ENCODE peak calls at places on chromosome 16, in eight cellular contexts. G is effector memory CD4-positive, alpha-beta T cell; D is trophoblast cell; Y is IMR-90; T is neuronal stem cell; I is hepatocyte; W is brain microvascular endothelial cell; C is uterus. J is an unnamed sample.

GRCh38 chr16:66926171-66926570 is 836 bp upstream of the RRAD start:
- DNase-seq in C (no peak), Y (no peak), D (no peak), W (no peak), G (no peak), I (no peak), T (no peak), J (no peak)

GRCh38 chr16:73956592-73957495 is 339.8 kb upstream of the PSMD7 start:
- DNase-seq in Y (peak; percentile 64), G (no peak), D (peak; percentile 54), I (peak; percentile 85), T (peak; percentile 55), W (peak; percentile 78), C (peak; percentile 42), J (peak; percentile 7)

GRCh38 chr16:23206986-23207385 is 24.4 kb downstream of the SCNN1G start:
- DNase-seq in I (no peak), T (no peak), D (no peak), W (no peak), Y (no peak), G (no peak), C (no peak), J (no peak)

GRCh38 chr16:64864232-64864803 is 257.5 kb downstream of the CDH11 start:
- DNase-seq in C (no peak), T (no peak), G (no peak), I (peak; percentile 67), D (no peak), W (peak; percentile 90), Y (peak; percentile 98), J (no peak)

GRCh38 chr16:49858200-49859129 is 2.6 kb upstream of the ZNF423 start:
- DNase-seq in T (peak; percentile 58), I (peak; percentile 81), G (no peak), D (no peak), Y (no peak), C (peak; percentile 72), W (no peak), J (peak; percentile 20)

GRCh38 chr16:87286839-87287626 is 30.2 kb downstream of the C16orf95 start:
- DNase-seq in C (no peak), Y (no peak), T (no peak), I (no peak), D (no peak), W (no peak), G (no peak), J (no peak)

GRCh38 chr16:84120023-84120422 is 3.3 kb upstream of the MBTPS1 start:
- DNase-seq in G (no peak), W (no peak), C (no peak), T (no peak), Y (no peak), I (no peak), D (no peak), J (no peak)

GRCh38 chr16:76278976-76279375 is 1.8 kb downstream of the CNTNAP4 start:
- DNase-seq in T (no peak), C (no peak), W (no peak), G (no peak), D (no peak), Y (no peak), I (peak; percentile 59), J (no peak)

GRCh38 chr16:6633441-6633840 is 699.2 kb upstream of the RBFOX1 start:
- DNase-seq in I (no peak), D (no peak), T (no peak), C (no peak), Y (no peak), W (no peak), G (no peak), J (no peak)

GRCh38 chr16:67040906-67041305 is 12.0 kb downstream of the CBFB start:
- DNase-seq in T (no peak), W (peak; percentile 19), G (no peak), Y (peak; percentile 88), I (no peak), C (no peak), D (no peak), J (no peak)

GRCh38 chr16:78762222-78762621 is 662.8 kb downstream of the WWOX start:
- DNase-seq in T (no peak), D (no peak), G (no peak), Y (no peak), C (no peak), I (no peak), W (no peak), J (no peak)

GRCh38 chr16:22638393-22639206 is 127.9 kb downstream of the NPIPB5 start:
- DNase-seq in T (no peak), G (no peak), W (no peak), Y (no peak), I (no peak), C (no peak), D (no peak), J (no peak)

GRCh38 chr16:19005561-19006445 is 22.1 kb downstream of the TMC7 start:
- DNase-seq in C (peak; percentile 34), D (no peak), W (peak; percentile 19), Y (peak; percentile 27), G (no peak), T (no peak), I (no peak), J (peak; percentile 84)

GRCh38 chr16:67833035-67833417 is 9.1 kb upstream of the THAP11 start:
- DNase-seq in W (peak; percentile 60), D (no peak), C (no peak), Y (peak; percentile 80), I (no peak), T (no peak), G (no peak), J (no peak)

DNA sequence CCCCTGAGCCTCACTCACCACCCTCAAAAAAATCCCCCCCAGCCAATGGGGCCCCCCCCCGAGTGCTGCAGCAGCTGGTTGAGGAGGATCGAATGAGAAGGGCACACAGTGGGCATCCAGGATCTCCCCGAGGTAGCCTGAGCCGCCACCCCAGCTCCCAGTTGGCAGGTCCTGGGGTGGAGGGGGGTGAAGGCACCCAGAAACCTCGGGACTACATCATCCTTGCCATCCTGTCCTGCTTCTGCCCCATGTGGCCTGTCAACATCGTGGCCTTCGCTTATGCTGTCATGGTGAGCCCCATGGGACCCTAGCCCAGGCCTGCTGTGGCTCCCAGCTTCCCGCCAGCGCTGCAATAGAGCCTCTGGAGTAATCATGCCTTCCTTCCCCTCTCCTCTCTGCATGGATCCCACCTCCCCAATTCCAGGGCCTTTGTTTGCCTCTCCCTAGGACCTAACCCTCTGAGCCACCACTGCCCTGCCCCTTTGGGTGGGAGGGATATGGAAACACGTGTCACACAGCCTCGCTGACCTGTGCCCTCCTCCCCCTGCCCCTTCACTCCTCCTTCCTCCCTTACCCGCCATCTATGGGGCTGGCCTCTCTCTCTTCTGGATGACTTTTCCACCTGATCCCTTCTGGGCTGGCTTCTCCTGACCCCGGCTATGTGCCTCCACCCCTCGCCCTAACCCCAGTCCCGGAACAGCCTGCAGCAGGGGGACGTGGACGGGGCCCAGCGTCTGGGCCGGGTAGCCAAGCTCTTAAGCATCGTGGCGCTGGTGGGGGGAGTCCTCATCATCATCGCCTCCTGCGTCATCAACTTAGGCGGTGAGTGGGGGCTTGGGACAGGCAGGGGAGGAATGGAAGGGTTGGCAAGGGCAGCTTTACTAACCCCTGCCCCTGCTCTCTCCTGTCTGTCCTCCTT is 1.9 kb downstream of the PRRT2 start:
- DNase-seq in G (no peak), Y (no peak), W (no peak), C (peak; percentile 34), D (no peak), I (no peak), T (no peak), J (no peak)
- H3K27ac ChIP-seq in G (peak overlapping the region; percentile 84), Y (no peak overlapping the region), W (no peak overlapping the region), C (peak overlapping the region; percentile 99), D (no peak overlapping the region), I (no peak overlapping the region), T (peak overlapping the region; percentile 68), J (peak overlapping the region; percentile 44)

GRCh38 chr16:590165-590874 is 454 bp downstream of the RAB40C start:
- DNase-seq in D (no peak), W (no peak), G (no peak), I (peak; percentile 80), Y (peak; percentile 47), C (no peak), T (no peak), J (no peak)
- H3K27ac ChIP-seq in D (peak overlapping the region; percentile 28), W (peak overlapping the region; percentile 29), G (peak overlapping the region; percentile 47), I (peak overlapping the region; percentile 94), Y (peak overlapping the region; percentile 38), C (peak overlapping the region; percentile 67), T (peak overlapping the region; percentile 22), J (peak overlapping the region; percentile 67)

GRCh38 chr16:48123104-48123788 is 32.5 kb downstream of the ABCC12 start:
- DNase-seq in W (peak; percentile 99), I (peak; percentile 63), D (peak; percentile 74), Y (peak; percentile 100), G (no peak), T (no peak), C (no peak), J (no peak)
- H3K27ac ChIP-seq in W (peak overlapping the region; percentile 75), I (no peak overlapping the region), D (no peak overlapping the region), Y (peak overlapping the region; percentile 93), G (no peak overlapping the region), T (no peak overlapping the region), C (no peak overlapping the region), J (no peak overlapping the region)

GRCh38 chr16:85906349-85906748 is 7.4 kb downstream of the IRF8 start:
- DNase-seq in C (no peak), Y (no peak), G (no peak), I (no peak), W (no peak), D (no peak), T (no peak), J (no peak)

GRCh38 chr16:85903576-85903975 is 4.6 kb downstream of the IRF8 start:
- DNase-seq in G (no peak), I (no peak), Y (no peak), T (no peak), D (no peak), C (no peak), W (no peak), J (no peak)

GRCh38 chr16:85902366-85903155 is 3.6 kb downstream of the IRF8 start:
- DNase-seq in I (no peak), C (no peak), D (peak; percentile 73), W (no peak), T (no peak), Y (no peak), G (peak; percentile 17), J (no peak)

GRCh38 chr16:85908444-85908843 is 9.5 kb downstream of the IRF8 start:
- DNase-seq in W (no peak), G (no peak), C (no peak), I (no peak), T (no peak), D (no peak), Y (no peak), J (no peak)

DNA sequence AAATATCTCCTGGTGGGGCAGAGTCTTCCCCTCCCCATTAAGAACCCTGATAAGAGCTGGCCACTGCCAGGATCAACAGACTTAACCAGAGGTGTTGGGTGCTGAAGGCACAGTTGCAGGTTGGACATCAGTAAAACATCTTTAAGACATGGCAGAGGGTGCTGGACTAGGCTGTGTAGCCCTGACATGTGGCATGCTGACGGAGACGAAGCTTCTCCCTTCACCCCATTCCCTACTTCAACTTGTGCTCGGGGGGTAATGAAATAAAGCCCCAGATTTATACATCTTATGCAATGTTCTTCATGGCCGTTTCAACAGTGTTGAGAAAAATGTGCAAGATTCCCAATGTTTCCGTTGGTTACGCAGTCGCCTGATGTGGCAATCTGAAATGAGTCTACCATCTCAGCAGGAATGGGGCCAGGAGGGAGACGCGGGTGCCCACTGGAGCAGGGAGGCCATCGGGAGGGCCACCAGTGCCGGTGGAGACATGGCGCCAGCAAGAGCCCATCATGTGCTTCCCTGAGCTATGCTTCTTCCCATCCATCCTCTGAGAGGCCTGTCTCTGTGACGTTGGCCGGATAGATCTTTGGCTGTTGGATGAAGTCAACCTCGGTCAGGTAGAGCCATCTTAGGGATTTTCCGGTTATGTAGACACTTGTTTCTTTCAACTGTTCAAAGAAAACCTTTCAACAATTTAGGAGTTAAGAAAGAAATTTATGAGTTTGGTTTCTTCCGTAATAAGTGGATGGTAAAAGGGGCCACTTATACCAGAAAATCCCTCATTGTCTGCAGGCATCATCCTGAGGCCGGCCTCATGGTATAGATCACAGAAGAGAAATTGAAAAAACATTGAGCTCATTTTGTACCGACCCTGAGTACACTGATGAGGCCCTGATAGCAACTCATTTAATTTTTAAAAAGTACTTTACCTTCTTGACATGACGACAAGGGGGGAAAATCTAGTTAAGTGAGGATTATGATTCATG is 6.4 kb downstream of the IRF8 start:
- DNase-seq in D (no peak), T (no peak), Y (no peak), C (no peak), W (no peak), G (no peak), I (no peak), J (no peak)
- H3K27ac ChIP-seq in D (no peak overlapping the region), T (no peak overlapping the region), Y (no peak overlapping the region), C (no peak overlapping the region), W (no peak overlapping the region), G (no peak overlapping the region), I (no peak overlapping the region), J (no peak overlapping the region)

J was measured in substantia nigra.